ENCODE peak calls at places on chromosomes 5 and 9, in four cellular contexts. D is K562, T is HepG2, U is H1. R is an unnamed sample.

GRCh38 chr5:166236327-166236726 is 2055.1 kb upstream of the WWC1 start:
- DNase-seq in D (no peak), T (no peak), U (no peak), R (no peak)

GRCh38 chr9:78562021-78562420 is 265.1 kb downstream of the PSAT1 start:
- DNase-seq in U (no peak), T (no peak), D (no peak), R (no peak)

GRCh38 chr5:1488882-1489680 is 34.7 kb downstream of the LPCAT1 start:
- DNase-seq in U (no peak), T (no peak), D (no peak), R (no peak)

GRCh38 chr5:167255931-167256330 is 1035.5 kb upstream of the WWC1 start:
- DNase-seq in U (no peak), D (no peak), T (no peak), R (no peak)

GRCh38 chr5:113038714-113039113 is 62.1 kb downstream of the DCP2 start:
- DNase-seq in T (no peak), U (no peak), D (no peak), R (no peak)

GRCh38 chr5:146622391-146622790 is 106.4 kb upstream of the GPR151 start:
- DNase-seq in D (no peak), U (no peak), T (no peak), R (no peak)

GRCh38 chr5:9557696-9558095 is 11.8 kb upstream of the SEMA5A start:
- DNase-seq in D (no peak), U (no peak), T (no peak), R (no peak)

GRCh38 chr5:137199201-137199600 is 299.9 kb downstream of the SPOCK1 start:
- DNase-seq in D (no peak), U (no peak), T (no peak), R (no peak)

GRCh38 chr9:81629440-81629839 is 59.9 kb downstream of the TLE1 start:
- DNase-seq in D (no peak), U (no peak), T (peak), R (no peak)

GRCh38 chr5:1761453-1761755 is 38.2 kb downstream of the MRPL36 start:
- DNase-seq in D (no peak), T (no peak), U (no peak), R (no peak)

GRCh38 chr9:76980566-76980965 is 38.9 kb upstream of the FOXB2 start:
- DNase-seq in T (no peak), U (no peak), D (no peak), R (no peak)

GRCh38 chr5:136020383-136021015 is 8.3 kb upstream of the TGFBI start:
- DNase-seq in T (peak), D (peak), U (no peak), R (peak)

GRCh38 chr5:127844631-127845030 is 141.4 kb downstream of the CCDC192 start:
- DNase-seq in U (no peak), T (no peak), D (no peak), R (no peak)

GRCh38 chr5:1419476-1420210 is 25.6 kb downstream of the SLC6A3 start:
- DNase-seq in U (no peak), T (no peak), D (no peak), R (no peak)

GRCh38 chr5:31208043-31208442 is 14.6 kb downstream of the CDH6 start:
- DNase-seq in U (no peak), D (no peak), T (no peak), R (no peak)

GRCh38 chr5:61603211-61603908 is 271.3 kb downstream of the ZSWIM6 start:
- DNase-seq in U (no peak), D (no peak), T (no peak), R (peak)

GRCh38 chr9:14131353-14132088 is 182.4 kb downstream of the NFIB start:
- DNase-seq in T (no peak), U (no peak), D (no peak), R (no peak)

GRCh38 chr5:149403923-149404745 is 25.0 kb upstream of the IL17B start:
- DNase-seq in T (no peak), D (no peak), U (no peak), R (peak)

GRCh38 chr5:72817076-72817476 is 615 bp downstream of the TNPO1 start:
- DNase-seq in D (peak), T (peak), U (no peak), R (peak)

GRCh38 chr9:106697799-106698591 is 165.0 kb upstream of the ZNF462 start:
- DNase-seq in D (no peak), U (no peak), T (no peak), R (no peak)

GRCh38 chr5:158489207-158489532 is 610.5 kb downstream of the EBF1 start:
- DNase-seq in U (no peak), T (no peak), D (no peak), R (no peak)

GRCh38 chr5:92409131-92409530 is 1026.0 kb upstream of the ARRDC3 start:
- DNase-seq in T (no peak), U (no peak), D (no peak), R (no peak)

GRCh38 chr5:72117281-72117680 is 10.0 kb downstream of the MAP1B start:
- DNase-seq in D (no peak), U (no peak), T (no peak), R (no peak)

GRCh38 chr9:68913054-68913453 is 100.9 kb downstream of the PRKACG start:
- DNase-seq in T (no peak), U (no peak), D (no peak), R (no peak)

GRCh38 chr5:159441441-159441840 is 111.2 kb upstream of the IL12B start:
- DNase-seq in D (no peak), T (peak), U (peak), R (peak)

GRCh38 chr5:122463221-122463620 is 151.2 kb downstream of the SNCAIP start:
- DNase-seq in D (no peak), T (no peak), U (no peak), R (no peak)

GRCh38 chr5:168315991-168316578 is 24.6 kb downstream of the WWC1 start:
- DNase-seq in D (no peak), U (no peak), T (peak), R (no peak)

GRCh38 chr9:127717766-127718165 is 1.9 kb downstream of the TTC16 start:
- DNase-seq in D (no peak), U (no peak), T (no peak), R (no peak)

GRCh38 chr9:124622882-124623281 is 115.7 kb upstream of the NR5A1 start:
- DNase-seq in T (no peak), D (no peak), U (no peak), R (no peak)

GRCh38 chr5:23631283-23632045 is 124.1 kb downstream of the PRDM9 start:
- DNase-seq in D (no peak), T (no peak), U (no peak), R (peak)

GRCh38 chr9:130328349-130328801 is 62.8 kb downstream of the HMCN2 start:
- DNase-seq in D (no peak), T (no peak), U (no peak), R (no peak)

GRCh38 chr9:130329061-130329460 is 63.5 kb downstream of the HMCN2 start:
- DNase-seq in U (no peak), T (no peak), D (no peak), R (no peak)

GRCh38 chr9:130327070-130327780 is 61.7 kb downstream of the HMCN2 start:
- DNase-seq in U (no peak), T (no peak), D (peak), R (no peak)

GRCh38 chr9:130325921-130326320 is 60.4 kb downstream of the HMCN2 start:
- DNase-seq in T (no peak), D (no peak), U (no peak), R (no peak)

GRCh38 chr9:130327781-130328348 is 62.3 kb downstream of the HMCN2 start:
- DNase-seq in T (no peak), U (no peak), D (no peak), R (no peak)
- TF ChIP-seq PHF8 in T (no peak), U (no peak), D (no peak), R (no peak)

GRCh38 chr5:77491783-77492652 is at the start of gene WDR41:
- DNase-seq in D (peak), U (peak), T (peak), R (peak)
- TF ChIP-seq POLR2A in D (peak), U (peak), T (peak), R (peak)

GRCh38 chr5:179893958-179894895 is 13.5 kb downstream of the TBC1D9B start:
- DNase-seq in T (no peak), D (no peak), U (no peak), R (no peak)
- TF ChIP-seq PHF8 in T (no peak), D (no peak), U (no peak), R (no peak)

GRCh38 chr9:91422832-91423711 is 560 bp downstream of the NFIL3 start:
- DNase-seq in U (no peak), T (peak), D (peak), R (peak)

GRCh38 chr9:91426123-91426745 is 2.6 kb upstream of the NFIL3 start:
- DNase-seq in U (no peak), T (peak), D (peak), R (peak)

GRCh38 chr9:91425270-91425669 is 1.6 kb upstream of the NFIL3 start:
- DNase-seq in D (no peak), T (no peak), U (no peak), R (no peak)

GRCh38 chr9:91423785-91424402 is at the start of gene NFIL3:
- DNase-seq in D (peak), U (no peak), T (peak), R (peak)

DNA sequence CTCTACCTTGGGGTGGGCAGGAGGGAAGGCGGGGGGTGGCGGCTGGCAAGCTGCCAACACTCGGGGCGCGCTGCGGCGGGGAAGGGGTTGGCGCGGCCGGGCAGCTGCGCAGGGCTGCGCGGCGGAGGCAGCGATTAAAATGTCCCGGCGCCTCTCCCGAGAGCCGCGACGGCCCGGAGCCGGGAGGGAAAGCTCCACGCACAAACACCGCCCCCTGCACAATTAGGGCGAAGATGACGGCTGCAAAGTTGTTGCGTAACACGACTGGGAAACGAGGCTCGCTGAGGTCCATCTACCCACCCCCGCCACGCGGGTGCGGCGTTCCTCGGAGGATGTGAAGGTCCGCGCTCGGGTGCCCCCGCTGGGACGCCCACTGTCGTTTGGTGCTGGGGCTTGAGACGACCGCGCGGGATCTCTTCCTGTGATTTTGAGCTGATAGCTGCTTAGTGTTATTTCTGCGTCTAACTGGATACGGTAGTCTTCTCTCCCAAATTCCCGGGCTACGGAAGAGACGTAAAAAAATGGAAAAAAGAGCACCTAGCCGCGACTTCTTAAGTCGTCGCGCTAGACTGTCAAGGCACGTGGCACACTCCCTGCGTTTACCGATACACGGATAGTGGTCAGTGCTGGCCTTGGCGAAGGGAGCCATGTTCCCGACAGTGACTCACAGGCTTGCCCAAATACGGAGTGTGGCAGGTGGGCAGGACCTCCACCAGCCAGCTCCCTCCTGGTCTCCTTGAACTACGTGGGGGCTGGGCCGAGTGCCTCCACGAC is 958 bp upstream of the NFIL3 start:
- DNase-seq in D (peak), T (peak), U (no peak), R (peak)
- TF ChIP-seq POLR2A in D (peak), T (peak), U (no peak), R (no peak)

GRCh38 chr5:95715799-95716461 is 15.2 kb upstream of the RHOBTB3 start:
- DNase-seq in U (no peak), T (no peak), D (no peak), R (peak)
- TF ChIP-seq PHF8 in U (no peak), T (no peak), D (no peak), R (no peak)

GRCh38 chr9:131273146-131273545 is 3.2 kb downstream of the FAM78A start:
- DNase-seq in D (peak), U (no peak), T (no peak), R (no peak)

GRCh38 chr9:131271506-131271931 is 4.8 kb downstream of the FAM78A start:
- DNase-seq in T (no peak), D (peak), U (no peak), R (no peak)

GRCh38 chr9:131272212-131272611 is 4.1 kb downstream of the FAM78A start:
- DNase-seq in D (peak), T (no peak), U (no peak), R (no peak)

GRCh38 chr9:131273791-131274673 is 2.3 kb downstream of the FAM78A start:
- DNase-seq in T (no peak), D (peak), U (no peak), R (no peak)

GRCh38 chr9:131270171-131271015 is 5.9 kb downstream of the FAM78A start:
- DNase-seq in D (peak), U (no peak), T (no peak), R (no peak)
- TF ChIP-seq POLR2A in D (no peak), U (no peak), T (no peak), R (no peak)

DNA sequence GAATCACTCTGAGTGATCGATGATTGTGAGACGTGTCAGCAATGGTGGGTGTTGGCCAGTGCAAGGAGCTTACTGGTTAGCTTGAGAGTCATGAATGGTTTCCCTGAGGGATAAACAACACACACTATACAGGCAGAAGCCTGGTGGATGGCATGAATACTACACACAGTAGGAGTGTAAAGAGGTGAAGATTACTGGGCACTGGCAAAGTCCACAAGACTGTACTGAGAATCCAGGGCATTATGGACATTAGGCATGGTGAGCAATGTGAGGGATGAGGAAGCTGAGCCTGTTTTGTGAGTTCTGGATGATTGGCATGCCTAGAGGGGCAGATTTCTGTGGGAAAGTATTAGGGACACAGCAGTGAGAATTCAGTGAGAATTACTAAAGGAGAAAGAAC is 71.3 kb downstream of the KDM4C start:
- DNase-seq in U (no peak), D (no peak), T (peak), R (peak)
- TF ChIP-seq PHF8 in U (no peak), D (no peak), T (no peak), R (no peak)

GRCh38 chr9:135887021-135887507 is 20.3 kb downstream of the CAMSAP1 start:
- DNase-seq in D (no peak), U (no peak), T (no peak), R (no peak)
- TF ChIP-seq POLR2A in D (no peak), U (no peak), T (no peak), R (no peak)